ENCODE peak calls at places on chromosomes 5 and 9, in eight cellular contexts. One of them, this sample, is unnamed.

GRCh38 chr9:19379283-19379682 is 753 bp downstream of the RPS6 start:
- DNase-seq in heart left ventricle: no peak
- DNase-seq in IMR-90: no peak
- DNase-seq in stomach: no peak
- DNase-seq in Panc1: no peak
- DNase-seq in PC-3: no peak
- DNase-seq in A549: no peak
- DNase-seq in left ventricle myocardium inferior: no peak
- DNase-seq in this sample: no peak

GRCh38 chr9:133188006-133188842 is 20.8 kb downstream of the OBP2B start:
- DNase-seq in PC-3: peak; percentile 48
- DNase-seq in heart left ventricle: no peak
- DNase-seq in A549: peak; percentile 42
- DNase-seq in stomach: no peak
- DNase-seq in left ventricle myocardium inferior: no peak
- DNase-seq in Panc1: no peak
- DNase-seq in IMR-90: no peak
- DNase-seq in this sample: no peak

GRCh38 chr5:122743231-122743630 is 31.6 kb upstream of the SNX2 start:
- DNase-seq in PC-3: no peak
- DNase-seq in Panc1: no peak
- DNase-seq in stomach: no peak
- DNase-seq in left ventricle myocardium inferior: no peak
- DNase-seq in IMR-90: no peak
- DNase-seq in A549: no peak
- DNase-seq in heart left ventricle: no peak
- DNase-seq in this sample: no peak

GRCh38 chr5:124816381-124816780 is 69.9 kb upstream of the ZNF608 start:
- DNase-seq in left ventricle myocardium inferior: no peak
- DNase-seq in heart left ventricle: no peak
- DNase-seq in A549: no peak
- DNase-seq in Panc1: no peak
- DNase-seq in stomach: no peak
- DNase-seq in IMR-90: no peak
- DNase-seq in PC-3: no peak
- DNase-seq in this sample: no peak

GRCh38 chr9:16485155-16485554 is 385.3 kb downstream of the BNC2 start:
- DNase-seq in Panc1: no peak
- DNase-seq in stomach: no peak
- DNase-seq in left ventricle myocardium inferior: no peak
- DNase-seq in IMR-90: peak; percentile 26
- DNase-seq in PC-3: peak; percentile 48
- DNase-seq in heart left ventricle: no peak
- DNase-seq in A549: no peak
- DNase-seq in this sample: no peak

GRCh38 chr5:85952680-85953079 is 665.1 kb upstream of the COX7C start:
- DNase-seq in IMR-90: no peak
- DNase-seq in left ventricle myocardium inferior: no peak
- DNase-seq in stomach: no peak
- DNase-seq in PC-3: no peak
- DNase-seq in Panc1: no peak
- DNase-seq in A549: no peak
- DNase-seq in heart left ventricle: no peak
- DNase-seq in this sample: no peak

GRCh38 chr5:10457682-10458574 is 16.2 kb downstream of the ROPN1L start:
- DNase-seq in left ventricle myocardium inferior: peak; percentile 34
- DNase-seq in stomach: peak; percentile 56
- DNase-seq in heart left ventricle: peak; percentile 65
- DNase-seq in Panc1: no peak
- DNase-seq in IMR-90: no peak
- DNase-seq in A549: peak; percentile 84
- DNase-seq in PC-3: peak; percentile 64
- DNase-seq in this sample: no peak

GRCh38 chr9:70113403-70114022 is 69.9 kb downstream of the MAMDC2 start:
- DNase-seq in IMR-90: peak; percentile 72
- DNase-seq in A549: peak; percentile 64
- DNase-seq in stomach: peak; percentile 46
- DNase-seq in heart left ventricle: peak; percentile 49
- DNase-seq in Panc1: no peak
- DNase-seq in left ventricle myocardium inferior: peak; percentile 52
- DNase-seq in PC-3: peak; percentile 53
- DNase-seq in this sample: peak; percentile 76

GRCh38 chr9:7324031-7324654 is 475.4 kb downstream of the DMAC1 start:
- DNase-seq in left ventricle myocardium inferior: no peak
- DNase-seq in A549: no peak
- DNase-seq in stomach: no peak
- DNase-seq in IMR-90: peak; percentile 18
- DNase-seq in heart left ventricle: no peak
- DNase-seq in PC-3: no peak
- DNase-seq in Panc1: no peak
- DNase-seq in this sample: no peak

GRCh38 chr5:139660105-139660915 is 12.2 kb downstream of the CXXC5 start:
- DNase-seq in left ventricle myocardium inferior: peak; percentile 84
- DNase-seq in heart left ventricle: peak; percentile 91
- DNase-seq in Panc1: no peak
- DNase-seq in A549: peak; percentile 68
- DNase-seq in stomach: peak; percentile 92
- DNase-seq in IMR-90: no peak
- DNase-seq in PC-3: peak; percentile 82
- DNase-seq in this sample: peak; percentile 96

GRCh38 chr9:136799854-136800657 is 3.9 kb downstream of the CCDC183 start:
- DNase-seq in A549: peak; percentile 89
- DNase-seq in Panc1: no peak
- DNase-seq in IMR-90: peak; percentile 24
- DNase-seq in stomach: peak; percentile 96
- DNase-seq in heart left ventricle: peak; percentile 92
- DNase-seq in left ventricle myocardium inferior: peak; percentile 85
- DNase-seq in PC-3: peak; percentile 78
- DNase-seq in this sample: no peak

GRCh38 chr9:111298831-111299603 is 31.0 kb downstream of the OR2K2 start:
- DNase-seq in IMR-90: peak; percentile 81
- DNase-seq in heart left ventricle: peak; percentile 61
- DNase-seq in left ventricle myocardium inferior: peak; percentile 59
- DNase-seq in PC-3: peak; percentile 73
- DNase-seq in stomach: no peak
- DNase-seq in A549: peak; percentile 66
- DNase-seq in Panc1: peak; percentile 35
- DNase-seq in this sample: peak; percentile 87

GRCh38 chr5:128257096-128257495 is 173.5 kb downstream of the SLC12A2 start:
- DNase-seq in IMR-90: no peak
- DNase-seq in A549: no peak
- DNase-seq in stomach: no peak
- DNase-seq in heart left ventricle: no peak
- DNase-seq in PC-3: no peak
- DNase-seq in left ventricle myocardium inferior: no peak
- DNase-seq in Panc1: no peak
- DNase-seq in this sample: no peak

GRCh38 chr9:87425202-87425601 is 72.5 kb upstream of the DAPK1 start:
- DNase-seq in IMR-90: no peak
- DNase-seq in PC-3: no peak
- DNase-seq in Panc1: no peak
- DNase-seq in heart left ventricle: no peak
- DNase-seq in stomach: no peak
- DNase-seq in left ventricle myocardium inferior: no peak
- DNase-seq in A549: no peak
- DNase-seq in this sample: no peak

GRCh38 chr9:13718086-13718485 is 438.6 kb upstream of the MPDZ start:
- DNase-seq in left ventricle myocardium inferior: no peak
- DNase-seq in stomach: no peak
- DNase-seq in IMR-90: peak; percentile 9
- DNase-seq in A549: no peak
- DNase-seq in heart left ventricle: no peak
- DNase-seq in Panc1: no peak
- DNase-seq in PC-3: peak; percentile 78
- DNase-seq in this sample: no peak

GRCh38 chr5:165956854-165957253 is 2334.6 kb upstream of the WWC1 start:
- DNase-seq in IMR-90: no peak
- DNase-seq in heart left ventricle: no peak
- DNase-seq in stomach: no peak
- DNase-seq in PC-3: no peak
- DNase-seq in left ventricle myocardium inferior: no peak
- DNase-seq in A549: no peak
- DNase-seq in Panc1: no peak
- DNase-seq in this sample: no peak

GRCh38 chr5:123754167-123754840 is 242.3 kb downstream of the CSNK1G3 start:
- DNase-seq in A549: no peak
- DNase-seq in heart left ventricle: no peak
- DNase-seq in left ventricle myocardium inferior: no peak
- DNase-seq in Panc1: no peak
- DNase-seq in stomach: no peak
- DNase-seq in PC-3: peak; percentile 1
- DNase-seq in IMR-90: peak; percentile 69
- DNase-seq in this sample: no peak

GRCh38 chr9:135879619-135880018 is 27.7 kb downstream of the CAMSAP1 start:
- DNase-seq in PC-3: no peak
- DNase-seq in Panc1: no peak
- DNase-seq in A549: no peak
- DNase-seq in heart left ventricle: peak; percentile 38
- DNase-seq in left ventricle myocardium inferior: no peak
- DNase-seq in IMR-90: no peak
- DNase-seq in stomach: peak; percentile 8
- DNase-seq in this sample: no peak

GRCh38 chr9:117551171-117551570 is 136.3 kb upstream of the ASTN2 start:
- DNase-seq in left ventricle myocardium inferior: no peak
- DNase-seq in heart left ventricle: no peak
- DNase-seq in IMR-90: no peak
- DNase-seq in Panc1: no peak
- DNase-seq in PC-3: no peak
- DNase-seq in stomach: no peak
- DNase-seq in A549: no peak
- DNase-seq in this sample: no peak

GRCh38 chr5:43121565-43122484 is 1.1 kb downstream of the ZNF131 start:
- DNase-seq in PC-3: peak; percentile 46
- DNase-seq in IMR-90: peak; percentile 80
- DNase-seq in heart left ventricle: no peak
- DNase-seq in left ventricle myocardium inferior: no peak
- DNase-seq in stomach: no peak
- DNase-seq in Panc1: no peak
- DNase-seq in A549: peak; percentile 46
- DNase-seq in this sample: no peak
- TF ChIP-seq CTCF in PC-3: no peak
- TF ChIP-seq CTCF in IMR-90: no peak
- TF ChIP-seq CTCF in heart left ventricle: no peak
- TF ChIP-seq CTCF in left ventricle myocardium inferior: no peak
- TF ChIP-seq CTCF in stomach: no peak
- TF ChIP-seq CTCF in Panc1: no peak
- TF ChIP-seq CTCF in A549: no peak
- TF ChIP-seq CTCF in this sample: no peak

GRCh38 chr5:143139585-143139984 is 263.9 kb downstream of the NR3C1 start:
- DNase-seq in stomach: no peak
- DNase-seq in left ventricle myocardium inferior: no peak
- DNase-seq in IMR-90: no peak
- DNase-seq in Panc1: no peak
- DNase-seq in heart left ventricle: no peak
- DNase-seq in PC-3: no peak
- DNase-seq in A549: no peak
- DNase-seq in this sample: no peak

GRCh38 chr5:143135832-143136551 is 267.5 kb downstream of the NR3C1 start:
- DNase-seq in A549: no peak
- DNase-seq in stomach: peak; percentile 34
- DNase-seq in PC-3: no peak
- DNase-seq in left ventricle myocardium inferior: peak; percentile 44
- DNase-seq in IMR-90: peak; percentile 17
- DNase-seq in Panc1: no peak
- DNase-seq in heart left ventricle: peak; percentile 51
- DNase-seq in this sample: no peak

GRCh38 chr5:143140492-143141231 is 262.8 kb downstream of the NR3C1 start:
- DNase-seq in IMR-90: no peak
- DNase-seq in PC-3: peak; percentile 15
- DNase-seq in stomach: peak; percentile 84
- DNase-seq in A549: no peak
- DNase-seq in left ventricle myocardium inferior: no peak
- DNase-seq in heart left ventricle: no peak
- DNase-seq in Panc1: no peak
- DNase-seq in this sample: no peak

GRCh38 chr5:143141652-143142051 is 261.8 kb downstream of the NR3C1 start:
- DNase-seq in left ventricle myocardium inferior: no peak
- DNase-seq in heart left ventricle: no peak
- DNase-seq in A549: no peak
- DNase-seq in stomach: no peak
- DNase-seq in PC-3: no peak
- DNase-seq in IMR-90: no peak
- DNase-seq in Panc1: no peak
- DNase-seq in this sample: peak; percentile 39

DNA sequence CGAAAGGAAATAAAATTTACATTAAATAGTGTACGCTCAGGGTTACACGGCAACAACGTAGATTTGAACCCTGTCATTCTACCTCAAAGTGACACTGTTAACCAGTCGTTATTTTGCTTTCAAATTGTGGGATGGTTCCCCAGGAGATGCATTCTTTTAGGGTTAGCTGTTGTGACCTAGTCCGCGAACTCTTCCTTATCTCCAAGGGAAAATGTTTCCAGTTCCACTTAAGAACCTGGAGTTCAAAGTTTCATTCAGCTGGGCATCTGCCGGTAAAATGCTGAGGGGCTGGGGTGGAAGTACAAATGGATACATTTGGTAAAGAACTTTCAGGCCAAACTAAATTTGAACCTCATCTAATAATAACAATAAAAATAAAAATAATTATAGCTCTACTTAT is 264.6 kb downstream of the NR3C1 start:
- DNase-seq in A549: no peak
- DNase-seq in Panc1: no peak
- DNase-seq in heart left ventricle: no peak
- DNase-seq in left ventricle myocardium inferior: no peak
- DNase-seq in stomach: no peak
- DNase-seq in PC-3: no peak
- DNase-seq in IMR-90: peak; percentile 13
- DNase-seq in this sample: no peak
- H3K4me1 ChIP-seq in A549: peaks cover 7% of the 10 kb centered on the region
- H3K4me1 ChIP-seq in Panc1: no peaks in the 10 kb centered on the region
- H3K4me1 ChIP-seq in heart left ventricle: peaks cover 53% of the 10 kb centered on the region
- H3K4me1 ChIP-seq in left ventricle myocardium inferior: peaks cover 86% of the 10 kb centered on the region
- H3K4me1 ChIP-seq in stomach: peaks cover 17% of the 10 kb centered on the region
- H3K4me1 ChIP-seq in PC-3: no peaks in the 10 kb centered on the region
- H3K4me1 ChIP-seq in IMR-90: peaks cover 4% of the 10 kb centered on the region
- H3K4me1 ChIP-seq in this sample: peaks cover 19% of the 10 kb centered on the region

DNA sequence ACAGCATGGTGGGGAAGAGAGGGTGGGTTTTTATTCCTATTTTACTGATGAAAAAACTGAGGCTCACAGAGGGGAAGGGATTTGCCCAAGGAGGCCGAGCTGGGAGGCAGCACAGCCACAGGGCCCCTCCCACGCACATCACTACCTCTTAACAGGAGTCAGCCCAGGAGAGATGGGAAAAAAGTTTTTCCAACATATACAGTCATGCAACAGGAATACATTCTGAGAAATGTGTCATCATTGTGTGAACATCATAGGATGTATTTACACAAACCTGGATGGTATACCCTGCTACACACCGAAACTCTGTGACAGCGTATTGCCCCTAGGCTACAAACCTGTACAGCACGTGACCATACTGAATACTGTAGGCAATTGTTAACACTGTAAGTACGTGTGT is 11.6 kb downstream of the TRAF1 start:
- DNase-seq in Panc1: no peak
- DNase-seq in PC-3: peak; percentile 80
- DNase-seq in IMR-90: peak; percentile 82
- DNase-seq in left ventricle myocardium inferior: no peak
- DNase-seq in heart left ventricle: no peak
- DNase-seq in stomach: no peak
- DNase-seq in A549: no peak
- DNase-seq in this sample: no peak
- H3K27ac ChIP-seq in Panc1: no peak overlapping the region
- H3K27ac ChIP-seq in PC-3: peak overlapping the region; percentile 38
- H3K27ac ChIP-seq in IMR-90: no peak overlapping the region
- H3K27ac ChIP-seq in left ventricle myocardium inferior: peak overlapping the region; percentile 35
- H3K27ac ChIP-seq in heart left ventricle: no peak overlapping the region
- H3K27ac ChIP-seq in stomach: peak overlapping the region; percentile 93
- H3K27ac ChIP-seq in A549: no peak overlapping the region
- H3K27ac ChIP-seq in this sample: peak overlapping the region; percentile 94

GRCh38 chr5:170368593-170368992 is 20.6 kb downstream of the KCNMB1 start:
- DNase-seq in PC-3: no peak
- DNase-seq in stomach: no peak
- DNase-seq in IMR-90: no peak
- DNase-seq in left ventricle myocardium inferior: no peak
- DNase-seq in Panc1: no peak
- DNase-seq in heart left ventricle: no peak
- DNase-seq in A549: no peak
- DNase-seq in this sample: no peak
- TF ChIP-seq CTCF in PC-3: no peak
- TF ChIP-seq CTCF in stomach: no peak
- TF ChIP-seq CTCF in IMR-90: no peak
- TF ChIP-seq CTCF in left ventricle myocardium inferior: no peak
- TF ChIP-seq CTCF in Panc1: no peak
- TF ChIP-seq CTCF in heart left ventricle: no peak
- TF ChIP-seq CTCF in A549: no peak
- TF ChIP-seq CTCF in this sample: no peak